ENCODE peak calls at places on chromosomes 1 and 21, in ten cellular contexts. C is lower lobe of right lung; K is activated naive CD4-positive, alpha-beta T cell; N is Caki2; M is H54; X is NCI-H1092; T is BE2C; Y is neural crest cell; H is PC-3; I is cardiac fibroblast. W is an unnamed sample.

GRCh38 chr1:72280714-72281113 is 1.6 kb downstream of the NEGR1 start:
- DNase-seq in T (no peak), X (no peak), Y (no peak), M (no peak), K (no peak), C (no peak), H (peak), I (peak), N (no peak), W (no peak)

GRCh38 chr21:45889115-45889708 is 92.4 kb upstream of the COL6A1 start:
- DNase-seq in I (no peak), C (peak), K (no peak), T (no peak), N (no peak), Y (no peak), H (no peak), M (no peak), X (peak), W (no peak)

GRCh38 chr1:165434264-165434663 is 10.7 kb downstream of the RXRG start:
- DNase-seq in H (no peak), K (no peak), N (no peak), X (peak), M (no peak), I (no peak), C (no peak), T (no peak), Y (no peak), W (peak)

GRCh38 chr1:169106921-169107672 is 607 bp downstream of the ATP1B1 start:
- DNase-seq in X (no peak), Y (no peak), C (peak), M (no peak), H (peak), I (peak), K (no peak), N (no peak), T (peak), W (peak)

GRCh38 chr1:42420911-42421585 is 34.8 kb downstream of the ZMYND12 start:
- DNase-seq in C (no peak), Y (no peak), H (peak), K (no peak), M (no peak), I (peak), X (peak), T (peak), N (peak), W (peak)

GRCh38 chr1:181111559-181111958 is 23.1 kb downstream of the IER5 start:
- DNase-seq in H (peak), I (peak), Y (no peak), C (no peak), M (no peak), X (no peak), N (no peak), T (no peak), K (no peak), W (no peak)

GRCh38 chr1:232144696-232145230 is 485.2 kb downstream of the SIPA1L2 start:
- DNase-seq in K (no peak), T (no peak), X (no peak), H (no peak), C (no peak), Y (no peak), M (no peak), N (no peak), I (no peak), W (no peak)

GRCh38 chr1:27560271-27561125 is 43.4 kb downstream of the AHDC1 start:
- DNase-seq in N (no peak), Y (no peak), H (no peak), M (no peak), K (no peak), C (no peak), T (no peak), X (no peak), I (no peak), W (no peak)

GRCh38 chr21:32524010-32524719 is 61.2 kb downstream of the TCP10L start:
- DNase-seq in I (peak), N (peak), C (no peak), K (no peak), M (peak), X (no peak), T (no peak), H (no peak), Y (no peak), W (no peak)

GRCh38 chr1:115609021-115609420 is 32.7 kb upstream of the VANGL1 start:
- DNase-seq in K (no peak), T (no peak), Y (no peak), N (no peak), M (no peak), C (no peak), X (no peak), I (no peak), H (peak), W (no peak)

GRCh38 chr1:232252719-232253118 is 377.2 kb downstream of the SIPA1L2 start:
- DNase-seq in T (no peak), C (no peak), M (no peak), X (no peak), N (no peak), K (no peak), I (no peak), H (no peak), Y (no peak), W (no peak)

GRCh38 chr1:225819346-225820192 is 9.6 kb downstream of the EPHX1 start:
- DNase-seq in N (no peak), T (no peak), H (no peak), Y (no peak), K (no peak), C (no peak), I (peak), M (no peak), X (no peak), W (no peak)

GRCh38 chr1:67201891-67202290 is 35.6 kb downstream of the IL23R start:
- DNase-seq in H (peak), I (no peak), M (no peak), K (no peak), Y (no peak), N (no peak), T (no peak), X (no peak), C (no peak), W (no peak)

GRCh38 chr1:85321237-85321964 is 45.0 kb upstream of the BCL10 start:
- DNase-seq in H (peak), X (no peak), I (peak), K (no peak), C (no peak), M (no peak), N (no peak), T (no peak), Y (no peak), W (no peak)

GRCh38 chr1:33143698-33144097 is 38.1 kb downstream of the TRIM62 start:
- DNase-seq in M (no peak), K (no peak), I (peak), C (no peak), T (no peak), H (no peak), N (no peak), Y (no peak), X (no peak), W (no peak)

GRCh38 chr1:232459826-232460225 is 170.1 kb downstream of the SIPA1L2 start:
- DNase-seq in Y (no peak), N (no peak), H (no peak), C (no peak), I (no peak), M (no peak), K (no peak), T (no peak), X (no peak), W (no peak)

GRCh38 chr21:42437786-42438185 is 34.1 kb downstream of the UBASH3A start:
- DNase-seq in K (no peak), M (no peak), X (no peak), I (no peak), H (peak), N (no peak), C (no peak), T (no peak), Y (no peak), W (no peak)

GRCh38 chr1:167136191-167136614 is 42.3 kb downstream of the STYXL2 start:
- DNase-seq in X (no peak), H (peak), C (no peak), K (no peak), T (peak), M (peak), I (peak), Y (no peak), N (peak), W (peak)

GRCh38 chr1:228691926-228692325 is 43.4 kb upstream of the RHOU start:
- DNase-seq in M (peak), T (peak), I (peak), K (no peak), X (peak), Y (no peak), C (no peak), H (peak), N (peak), W (peak)

GRCh38 chr1:27011058-27011764 is 1.4 kb downstream of the TENT5B start:
- DNase-seq in C (peak), I (peak), N (peak), M (peak), H (peak), T (no peak), K (no peak), X (no peak), Y (no peak), W (no peak)

GRCh38 chr1:12456979-12457378 is 161.0 kb downstream of the DHRS3 start:
- DNase-seq in K (no peak), H (peak), T (no peak), X (no peak), N (no peak), M (no peak), Y (no peak), I (peak), C (no peak), W (no peak)

GRCh38 chr1:164721037-164721496 is 162.1 kb downstream of the PBX1 start:
- DNase-seq in N (no peak), T (no peak), C (no peak), X (no peak), Y (no peak), M (no peak), H (no peak), K (no peak), I (no peak), W (no peak)

GRCh38 chr21:26093094-26093493 is 77.5 kb downstream of the APP start:
- DNase-seq in K (no peak), T (no peak), I (peak), N (peak), M (peak), X (no peak), Y (no peak), H (peak), C (no peak), W (no peak)

GRCh38 chr1:51302270-51302669 is 28.1 kb downstream of the TTC39A start:
- DNase-seq in C (no peak), N (no peak), X (no peak), Y (no peak), I (no peak), K (no peak), T (no peak), H (no peak), M (no peak), W (no peak)

GRCh38 chr1:201946224-201946908 is at the start of gene LMOD1:
- DNase-seq in H (peak), X (no peak), C (peak), T (peak), K (no peak), M (peak), I (peak), N (no peak), Y (peak), W (peak)

GRCh38 chr1:76351655-76352054 is 277.1 kb downstream of the ST6GALNAC3 start:
- DNase-seq in X (no peak), M (no peak), Y (no peak), N (no peak), K (no peak), I (no peak), T (no peak), H (no peak), C (no peak), W (no peak)

GRCh38 chr1:44698138-44698537 is 23.6 kb downstream of the ARMH1 start:
- DNase-seq in T (no peak), I (no peak), H (peak), K (no peak), N (no peak), M (no peak), Y (no peak), X (no peak), C (no peak), W (no peak)